ENCODE peak calls at places on chromosomes 11 and 22, in nine cellular contexts. One of them, this sample, is unnamed.

GRCh38 chr22:50219800-50220602 is 19.2 kb downstream of the SELENOO start:
- DNase-seq in right atrium auricular region: no peak
- DNase-seq in stimulated activated CD8-positive, alpha-beta memory T cell treated with anti-CD3 and anti-CD28 coated beads, Interleukin-7, amount 100 ng/mL, for 24 hours: no peak
- DNase-seq in OCI-LY7: no peak
- DNase-seq in lower lobe of right lung: peak; percentile 42
- DNase-seq in activated CD4-positive, alpha-beta T cell treated with anti-CD3 and anti-CD28 coated beads, Interleukin-2, amount 50 U/mL, for 24 hours: no peak
- DNase-seq in NCI-H748 treated with DMSO at 0.1 percent for 48 hours: no peak
- DNase-seq in NCI-H460: no peak
- DNase-seq in kidney tubule cell: no peak
- DNase-seq in this sample: no peak

GRCh38 chr11:3123316-3123715 is 41.8 kb downstream of the OSBPL5 start:
- DNase-seq in right atrium auricular region: peak; percentile 83
- DNase-seq in stimulated activated CD8-positive, alpha-beta memory T cell treated with anti-CD3 and anti-CD28 coated beads, Interleukin-7, amount 100 ng/mL, for 24 hours: no peak
- DNase-seq in OCI-LY7: no peak
- DNase-seq in lower lobe of right lung: peak; percentile 56
- DNase-seq in activated CD4-positive, alpha-beta T cell treated with anti-CD3 and anti-CD28 coated beads, Interleukin-2, amount 50 U/mL, for 24 hours: no peak
- DNase-seq in NCI-H748 treated with DMSO at 0.1 percent for 48 hours: peak; percentile 21
- DNase-seq in NCI-H460: no peak
- DNase-seq in kidney tubule cell: no peak
- DNase-seq in this sample: peak; percentile 73

GRCh38 chr11:126132319-126132718 is 69.7 kb upstream of the CDON start:
- DNase-seq in right atrium auricular region: no peak
- DNase-seq in stimulated activated CD8-positive, alpha-beta memory T cell treated with anti-CD3 and anti-CD28 coated beads, Interleukin-7, amount 100 ng/mL, for 24 hours: no peak
- DNase-seq in OCI-LY7: no peak
- DNase-seq in lower lobe of right lung: peak; percentile 89
- DNase-seq in activated CD4-positive, alpha-beta T cell treated with anti-CD3 and anti-CD28 coated beads, Interleukin-2, amount 50 U/mL, for 24 hours: no peak
- DNase-seq in NCI-H748 treated with DMSO at 0.1 percent for 48 hours: no peak
- DNase-seq in NCI-H460: no peak
- DNase-seq in kidney tubule cell: peak; percentile 51
- DNase-seq in this sample: no peak

GRCh38 chr22:45493286-45493771 is 9.4 kb upstream of the FBLN1 start:
- DNase-seq in right atrium auricular region: peak; percentile 90
- DNase-seq in stimulated activated CD8-positive, alpha-beta memory T cell treated with anti-CD3 and anti-CD28 coated beads, Interleukin-7, amount 100 ng/mL, for 24 hours: no peak
- DNase-seq in OCI-LY7: no peak
- DNase-seq in lower lobe of right lung: peak; percentile 15
- DNase-seq in activated CD4-positive, alpha-beta T cell treated with anti-CD3 and anti-CD28 coated beads, Interleukin-2, amount 50 U/mL, for 24 hours: no peak
- DNase-seq in NCI-H748 treated with DMSO at 0.1 percent for 48 hours: no peak
- DNase-seq in NCI-H460: no peak
- DNase-seq in kidney tubule cell: no peak
- DNase-seq in this sample: no peak

GRCh38 chr11:92390783-92391182 is 166.2 kb downstream of the FAT3 start:
- DNase-seq in right atrium auricular region: no peak
- DNase-seq in stimulated activated CD8-positive, alpha-beta memory T cell treated with anti-CD3 and anti-CD28 coated beads, Interleukin-7, amount 100 ng/mL, for 24 hours: no peak
- DNase-seq in OCI-LY7: no peak
- DNase-seq in lower lobe of right lung: no peak
- DNase-seq in activated CD4-positive, alpha-beta T cell treated with anti-CD3 and anti-CD28 coated beads, Interleukin-2, amount 50 U/mL, for 24 hours: no peak
- DNase-seq in NCI-H748 treated with DMSO at 0.1 percent for 48 hours: no peak
- DNase-seq in NCI-H460: no peak
- DNase-seq in kidney tubule cell: no peak
- DNase-seq in this sample: no peak

GRCh38 chr22:33380789-33381530 is 322.8 kb upstream of the SYN3 start:
- DNase-seq in right atrium auricular region: no peak
- DNase-seq in stimulated activated CD8-positive, alpha-beta memory T cell treated with anti-CD3 and anti-CD28 coated beads, Interleukin-7, amount 100 ng/mL, for 24 hours: no peak
- DNase-seq in OCI-LY7: no peak
- DNase-seq in lower lobe of right lung: no peak
- DNase-seq in activated CD4-positive, alpha-beta T cell treated with anti-CD3 and anti-CD28 coated beads, Interleukin-2, amount 50 U/mL, for 24 hours: no peak
- DNase-seq in NCI-H748 treated with DMSO at 0.1 percent for 48 hours: no peak
- DNase-seq in NCI-H460: peak; percentile 13
- DNase-seq in kidney tubule cell: peak; percentile 94
- DNase-seq in this sample: no peak

GRCh38 chr11:126607374-126607773 is 251.9 kb downstream of the ST3GAL4 start:
- DNase-seq in right atrium auricular region: peak; percentile 62
- DNase-seq in stimulated activated CD8-positive, alpha-beta memory T cell treated with anti-CD3 and anti-CD28 coated beads, Interleukin-7, amount 100 ng/mL, for 24 hours: no peak
- DNase-seq in OCI-LY7: peak; percentile 5
- DNase-seq in lower lobe of right lung: no peak
- DNase-seq in activated CD4-positive, alpha-beta T cell treated with anti-CD3 and anti-CD28 coated beads, Interleukin-2, amount 50 U/mL, for 24 hours: no peak
- DNase-seq in NCI-H748 treated with DMSO at 0.1 percent for 48 hours: peak; percentile 26
- DNase-seq in NCI-H460: peak; percentile 21
- DNase-seq in kidney tubule cell: peak; percentile 65
- DNase-seq in this sample: peak; percentile 31

GRCh38 chr11:92916299-92916698 is 53.2 kb upstream of the MTNR1B start:
- DNase-seq in right atrium auricular region: no peak
- DNase-seq in stimulated activated CD8-positive, alpha-beta memory T cell treated with anti-CD3 and anti-CD28 coated beads, Interleukin-7, amount 100 ng/mL, for 24 hours: no peak
- DNase-seq in OCI-LY7: no peak
- DNase-seq in lower lobe of right lung: no peak
- DNase-seq in activated CD4-positive, alpha-beta T cell treated with anti-CD3 and anti-CD28 coated beads, Interleukin-2, amount 50 U/mL, for 24 hours: no peak
- DNase-seq in NCI-H748 treated with DMSO at 0.1 percent for 48 hours: no peak
- DNase-seq in NCI-H460: no peak
- DNase-seq in kidney tubule cell: no peak
- DNase-seq in this sample: no peak

GRCh38 chr11:1203505-1204271 is 19.2 kb upstream of the MUC5B start:
- DNase-seq in right atrium auricular region: no peak
- DNase-seq in stimulated activated CD8-positive, alpha-beta memory T cell treated with anti-CD3 and anti-CD28 coated beads, Interleukin-7, amount 100 ng/mL, for 24 hours: no peak
- DNase-seq in OCI-LY7: no peak
- DNase-seq in lower lobe of right lung: peak; percentile 50
- DNase-seq in activated CD4-positive, alpha-beta T cell treated with anti-CD3 and anti-CD28 coated beads, Interleukin-2, amount 50 U/mL, for 24 hours: no peak
- DNase-seq in NCI-H748 treated with DMSO at 0.1 percent for 48 hours: no peak
- DNase-seq in NCI-H460: no peak
- DNase-seq in kidney tubule cell: no peak
- DNase-seq in this sample: peak; percentile 10

GRCh38 chr11:72829884-72830533 is 15.8 kb downstream of the ATG16L2 start:
- DNase-seq in right atrium auricular region: no peak
- DNase-seq in stimulated activated CD8-positive, alpha-beta memory T cell treated with anti-CD3 and anti-CD28 coated beads, Interleukin-7, amount 100 ng/mL, for 24 hours: no peak
- DNase-seq in OCI-LY7: no peak
- DNase-seq in lower lobe of right lung: peak; percentile 21
- DNase-seq in activated CD4-positive, alpha-beta T cell treated with anti-CD3 and anti-CD28 coated beads, Interleukin-2, amount 50 U/mL, for 24 hours: no peak
- DNase-seq in NCI-H748 treated with DMSO at 0.1 percent for 48 hours: no peak
- DNase-seq in NCI-H460: no peak
- DNase-seq in kidney tubule cell: no peak
- DNase-seq in this sample: no peak

GRCh38 chr11:98979212-98979611 is 41.5 kb upstream of the CNTN5 start:
- DNase-seq in right atrium auricular region: no peak
- DNase-seq in stimulated activated CD8-positive, alpha-beta memory T cell treated with anti-CD3 and anti-CD28 coated beads, Interleukin-7, amount 100 ng/mL, for 24 hours: no peak
- DNase-seq in OCI-LY7: no peak
- DNase-seq in lower lobe of right lung: no peak
- DNase-seq in activated CD4-positive, alpha-beta T cell treated with anti-CD3 and anti-CD28 coated beads, Interleukin-2, amount 50 U/mL, for 24 hours: no peak
- DNase-seq in NCI-H748 treated with DMSO at 0.1 percent for 48 hours: no peak
- DNase-seq in NCI-H460: no peak
- DNase-seq in kidney tubule cell: no peak
- DNase-seq in this sample: no peak

GRCh38 chr22:37178350-37179125 is 9.5 kb downstream of the C1QTNF6 start:
- DNase-seq in right atrium auricular region: no peak
- DNase-seq in stimulated activated CD8-positive, alpha-beta memory T cell treated with anti-CD3 and anti-CD28 coated beads, Interleukin-7, amount 100 ng/mL, for 24 hours: no peak
- DNase-seq in OCI-LY7: no peak
- DNase-seq in lower lobe of right lung: peak; percentile 61
- DNase-seq in activated CD4-positive, alpha-beta T cell treated with anti-CD3 and anti-CD28 coated beads, Interleukin-2, amount 50 U/mL, for 24 hours: no peak
- DNase-seq in NCI-H748 treated with DMSO at 0.1 percent for 48 hours: no peak
- DNase-seq in NCI-H460: no peak
- DNase-seq in kidney tubule cell: peak; percentile 41
- DNase-seq in this sample: no peak

GRCh38 chr22:37777122-37777687 is 30.5 kb upstream of the GCAT start:
- DNase-seq in right atrium auricular region: no peak
- DNase-seq in stimulated activated CD8-positive, alpha-beta memory T cell treated with anti-CD3 and anti-CD28 coated beads, Interleukin-7, amount 100 ng/mL, for 24 hours: no peak
- DNase-seq in OCI-LY7: peak; percentile 47
- DNase-seq in lower lobe of right lung: peak; percentile 60
- DNase-seq in activated CD4-positive, alpha-beta T cell treated with anti-CD3 and anti-CD28 coated beads, Interleukin-2, amount 50 U/mL, for 24 hours: no peak
- DNase-seq in NCI-H748 treated with DMSO at 0.1 percent for 48 hours: no peak
- DNase-seq in NCI-H460: no peak
- DNase-seq in kidney tubule cell: peak; percentile 99
- DNase-seq in this sample: peak; percentile 40

GRCh38 chr11:11993814-11994213 is 14.6 kb downstream of the DKK3 start:
- DNase-seq in right atrium auricular region: no peak
- DNase-seq in stimulated activated CD8-positive, alpha-beta memory T cell treated with anti-CD3 and anti-CD28 coated beads, Interleukin-7, amount 100 ng/mL, for 24 hours: no peak
- DNase-seq in OCI-LY7: no peak
- DNase-seq in lower lobe of right lung: no peak
- DNase-seq in activated CD4-positive, alpha-beta T cell treated with anti-CD3 and anti-CD28 coated beads, Interleukin-2, amount 50 U/mL, for 24 hours: no peak
- DNase-seq in NCI-H748 treated with DMSO at 0.1 percent for 48 hours: no peak
- DNase-seq in NCI-H460: peak; percentile 15
- DNase-seq in kidney tubule cell: peak; percentile 69
- DNase-seq in this sample: no peak

GRCh38 chr11:35064114-35064800 is 74.7 kb upstream of the CD44 start:
- DNase-seq in right atrium auricular region: no peak
- DNase-seq in stimulated activated CD8-positive, alpha-beta memory T cell treated with anti-CD3 and anti-CD28 coated beads, Interleukin-7, amount 100 ng/mL, for 24 hours: no peak
- DNase-seq in OCI-LY7: no peak
- DNase-seq in lower lobe of right lung: no peak
- DNase-seq in activated CD4-positive, alpha-beta T cell treated with anti-CD3 and anti-CD28 coated beads, Interleukin-2, amount 50 U/mL, for 24 hours: no peak
- DNase-seq in NCI-H748 treated with DMSO at 0.1 percent for 48 hours: no peak
- DNase-seq in NCI-H460: no peak
- DNase-seq in kidney tubule cell: no peak
- DNase-seq in this sample: no peak

GRCh38 chr11:2885676-2886081 is at the start of gene CDKN1C:
- DNase-seq in right atrium auricular region: peak; percentile 94
- DNase-seq in stimulated activated CD8-positive, alpha-beta memory T cell treated with anti-CD3 and anti-CD28 coated beads, Interleukin-7, amount 100 ng/mL, for 24 hours: peak; percentile 46
- DNase-seq in OCI-LY7: peak; percentile 82
- DNase-seq in lower lobe of right lung: peak; percentile 90
- DNase-seq in activated CD4-positive, alpha-beta T cell treated with anti-CD3 and anti-CD28 coated beads, Interleukin-2, amount 50 U/mL, for 24 hours: peak; percentile 48
- DNase-seq in NCI-H748 treated with DMSO at 0.1 percent for 48 hours: peak; percentile 78
- DNase-seq in NCI-H460: peak; percentile 45
- DNase-seq in kidney tubule cell: peak; percentile 80
- DNase-seq in this sample: peak; percentile 91